ENCODE peak calls at places on chromosome 17, in nine cellular contexts. D is AG04450, W is lower leg skin, N is dorsolateral prefrontal cortex, A is heart right ventricle, I is AG10803, B is tibial artery, H is A549, S is PC-3. P is an unnamed sample.

GRCh38 chr17:15180121-15180561 is 85.0 kb downstream of the PMP22 start:
- DNase-seq in D (no peak), W (no peak), N (no peak), A (no peak), I (no peak), B (no peak), H (no peak), S (no peak), P (no peak)

GRCh38 chr17:63984651-63985386 is 12.1 kb upstream of the SCN4A start:
- DNase-seq in D (peak; percentile 81), W (peak; percentile 70), N (no peak), A (peak; percentile 52), I (peak; percentile 94), B (peak; percentile 70), H (peak; percentile 41), S (peak; percentile 87), P (peak; percentile 29)

GRCh38 chr17:49696233-49696761 is 11.5 kb downstream of the SLC35B1 start:
- DNase-seq in D (no peak), W (no peak), N (peak; percentile 26), A (no peak), I (no peak), B (no peak), H (no peak), S (no peak), P (no peak)

GRCh38 chr17:63486317-63487013 is 9.6 kb downstream of the ACE start:
- DNase-seq in D (no peak), W (no peak), N (no peak), A (no peak), I (no peak), B (no peak), H (no peak), S (no peak), P (no peak)

GRCh38 chr17:72890711-72891110 is 201.8 kb downstream of the SLC39A11 start:
- DNase-seq in D (no peak), W (no peak), N (no peak), A (no peak), I (peak; percentile 25), B (no peak), H (peak; percentile 25), S (peak; percentile 76), P (no peak)

GRCh38 chr17:46964315-46965265 is 14.5 kb downstream of the RPRML start:
- DNase-seq in D (no peak), W (no peak), N (no peak), A (no peak), I (no peak), B (no peak), H (no peak), S (peak; percentile 49), P (no peak)

GRCh38 chr17:18105027-18105426 is 3.5 kb upstream of the MYO15A start:
- DNase-seq in D (no peak), W (no peak), N (no peak), A (no peak), I (no peak), B (no peak), H (no peak), S (no peak), P (no peak)

GRCh38 chr17:2093349-2093748 is 38.4 kb downstream of the HIC1 start:
- DNase-seq in D (no peak), W (no peak), N (no peak), A (no peak), I (no peak), B (no peak), H (no peak), S (no peak), P (no peak)

GRCh38 chr17:4587803-4588202 is 3.5 kb downstream of the SMTNL2 start:
- DNase-seq in D (no peak), W (no peak), N (no peak), A (peak; percentile 69), I (no peak), B (no peak), H (no peak), S (no peak), P (no peak)

GRCh38 chr17:57086069-57086930 is 1.3 kb downstream of the AKAP1 start:
- DNase-seq in D (no peak), W (peak; percentile 38), N (no peak), A (peak; percentile 43), I (no peak), B (peak; percentile 29), H (peak; percentile 52), S (peak; percentile 59), P (peak; percentile 10)

GRCh38 chr17:77884019-77884418 is 74.5 kb upstream of the TNRC6C start:
- DNase-seq in D (no peak), W (no peak), N (peak; percentile 92), A (peak; percentile 45), I (no peak), B (no peak), H (no peak), S (no peak), P (no peak)

GRCh38 chr17:81951785-81952684 is 5.0 kb upstream of the MYADML2 start:
- DNase-seq in D (no peak), W (no peak), N (no peak), A (no peak), I (no peak), B (no peak), H (no peak), S (no peak), P (no peak)

DNA sequence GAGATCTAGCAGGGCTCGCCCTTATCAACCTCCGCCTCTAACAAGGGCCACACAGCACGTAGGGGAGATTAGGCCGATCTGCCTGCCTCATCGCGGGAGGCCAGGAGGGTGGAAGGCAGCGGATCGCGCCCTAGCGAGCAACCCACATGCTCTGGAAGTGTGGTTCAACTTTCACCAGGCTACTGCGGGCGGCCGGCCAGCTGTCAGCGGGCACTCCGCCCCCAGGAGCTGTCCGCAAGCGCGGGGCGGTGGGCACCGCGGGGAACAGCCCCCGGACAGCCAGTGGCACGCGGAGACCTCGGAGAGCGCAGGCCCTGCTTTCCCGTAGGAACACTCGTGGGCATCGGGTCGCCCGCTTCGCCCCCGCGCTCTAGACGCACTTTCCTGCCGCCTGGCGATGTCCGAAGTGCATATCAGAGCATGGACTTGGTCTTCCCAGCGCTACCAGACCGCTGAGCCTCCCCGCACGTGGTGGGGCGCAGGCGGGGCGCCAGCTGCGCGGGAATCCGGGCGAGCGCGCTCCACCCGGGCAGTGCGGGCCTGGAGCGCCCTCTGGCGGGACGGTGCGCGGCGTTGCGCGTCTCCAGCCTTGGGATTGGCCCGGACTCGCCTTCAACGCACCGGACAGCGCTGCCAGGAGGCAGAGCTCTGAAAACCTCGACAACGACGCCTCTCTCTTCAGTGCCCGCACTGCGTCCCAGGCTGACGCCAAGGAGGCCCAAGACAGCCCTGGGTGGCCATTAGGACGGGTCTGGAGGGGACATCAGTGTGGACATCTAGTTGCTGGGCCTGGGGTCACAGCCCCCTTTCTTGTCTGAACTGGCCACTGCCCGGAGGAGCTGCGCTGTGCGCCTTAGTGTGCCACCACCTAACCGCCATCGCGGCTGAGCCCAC is 3.6 kb upstream of the ZNHIT3 start:
- DNase-seq in D (peak; percentile 38), W (peak; percentile 71), N (peak; percentile 70), A (peak; percentile 87), I (peak; percentile 60), B (peak; percentile 73), H (peak; percentile 87), S (peak; percentile 73), P (peak; percentile 65)
- H3K4me3 ChIP-seq in D (peak overlapping the region; percentile 40), W (no peak overlapping the region), N (peak overlapping the region; percentile 51), A (peak overlapping the region; percentile 51), I (peak overlapping the region; percentile 53), B (peak overlapping the region; percentile 40), H (peak overlapping the region; percentile 28), S (peak overlapping the region; percentile 32), P (peak overlapping the region; percentile 72)

DNA sequence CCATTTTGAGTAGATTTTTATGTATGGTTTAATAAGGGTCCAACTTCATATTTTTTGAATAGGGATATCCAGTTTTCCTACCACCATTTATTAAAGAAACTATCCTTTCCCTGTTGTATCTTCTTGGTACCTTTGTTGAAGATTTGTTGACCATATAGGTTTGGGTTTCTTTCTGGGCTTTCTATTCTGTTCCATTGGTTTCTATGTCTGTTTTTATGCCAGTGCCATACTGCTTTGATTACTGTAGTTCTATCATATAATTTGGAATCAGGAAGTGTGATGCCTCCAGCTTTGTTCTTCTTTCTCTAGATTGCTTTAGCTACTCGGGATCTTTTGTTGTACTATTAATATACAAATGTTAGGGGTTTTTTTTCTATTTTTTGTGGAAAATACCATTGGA is 46.5 kb downstream of the PPM1E start:
- DNase-seq in D (no peak), W (no peak), N (no peak), A (no peak), I (no peak), B (no peak), H (no peak), S (no peak), P (no peak)
- H3K4me3 ChIP-seq in D (no peak overlapping the region), W (no peak overlapping the region), N (no peak overlapping the region), A (no peak overlapping the region), I (no peak overlapping the region), B (no peak overlapping the region), H (no peak overlapping the region), S (no peak overlapping the region), P (no peak overlapping the region)

GRCh38 chr17:40111221-40112128 is 10.3 kb upstream of the MSL1 start:
- DNase-seq in D (peak; percentile 87), W (peak; percentile 90), N (peak; percentile 83), A (peak; percentile 88), I (peak; percentile 98), B (peak; percentile 96), H (peak; percentile 91), S (peak; percentile 84), P (peak; percentile 54)
- H3K4me3 ChIP-seq in D (peak overlapping the region; percentile 14), W (no peak overlapping the region), N (no peak overlapping the region), A (peak overlapping the region; percentile 46), I (peak overlapping the region; percentile 36), B (peak overlapping the region; percentile 2), H (peak overlapping the region; percentile 0), S (no peak overlapping the region), P (peak overlapping the region; percentile 45)

GRCh38 chr17:83099570-83100181 is 20.3 kb downstream of the METRNL start:
- DNase-seq in D (no peak), W (peak; percentile 38), N (no peak), A (no peak), I (peak; percentile 74), B (peak; percentile 69), H (no peak), S (no peak), P (no peak)

GRCh38 chr17:83099086-83099540 is 19.7 kb downstream of the METRNL start:
- DNase-seq in D (no peak), W (peak; percentile 24), N (no peak), A (no peak), I (no peak), B (no peak), H (no peak), S (no peak), P (no peak)

GRCh38 chr17:83100853-83101391 is 21.5 kb downstream of the METRNL start:
- DNase-seq in D (no peak), W (peak; percentile 36), N (no peak), A (no peak), I (no peak), B (no peak), H (no peak), S (no peak), P (no peak)

GRCh38 chr17:83101805-83102480 is 22.5 kb downstream of the METRNL start:
- DNase-seq in D (no peak), W (peak; percentile 68), N (no peak), A (no peak), I (no peak), B (peak; percentile 63), H (no peak), S (no peak), P (no peak)

DNA sequence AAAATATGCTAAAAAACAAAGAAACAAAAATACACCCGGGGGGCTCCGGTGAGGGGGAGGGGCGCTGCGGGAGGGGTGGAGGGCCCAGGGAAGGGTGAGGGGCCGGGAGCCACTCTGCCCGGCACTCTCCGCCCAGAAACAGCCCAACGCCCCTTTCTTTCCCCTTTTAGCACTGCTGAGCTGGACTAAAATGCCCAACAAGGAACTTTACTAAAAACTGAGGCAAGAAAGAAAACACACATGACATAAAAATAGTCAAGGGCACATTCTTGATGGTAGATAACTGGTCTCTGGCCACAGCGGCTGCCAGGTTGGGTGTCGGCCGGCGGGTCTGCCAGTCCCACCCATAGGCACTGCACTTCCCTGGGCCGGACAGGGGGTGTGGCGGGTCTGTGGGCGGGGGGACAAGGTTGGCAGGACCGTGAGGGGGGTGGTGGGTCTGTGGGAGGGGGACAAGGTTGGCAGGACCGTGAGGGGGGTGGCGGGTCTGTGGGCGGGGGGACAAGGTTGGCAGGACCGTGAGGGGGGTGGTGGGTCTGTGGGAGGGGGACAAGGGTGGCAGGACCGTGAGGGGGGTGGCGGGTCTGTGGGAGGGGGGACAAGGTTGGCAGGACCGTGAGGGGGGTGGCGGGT is 20.9 kb downstream of the METRNL start:
- DNase-seq in D (no peak), W (no peak), N (no peak), A (no peak), I (peak; percentile 58), B (peak; percentile 64), H (no peak), S (no peak), P (no peak)
- H3K4me3 ChIP-seq in D (no peak overlapping the region), W (no peak overlapping the region), N (no peak overlapping the region), A (peak overlapping the region; percentile 36), I (no peak overlapping the region), B (peak overlapping the region; percentile 40), H (no peak overlapping the region), S (no peak overlapping the region), P (no peak overlapping the region)

P was measured in CD8-positive, alpha-beta T cell.